ENCODE peak calls at places on chromosomes 3 and 15, in seven cellular contexts. W, T, A, P, F, K and G are unnamed samples.

GRCh38 chr3:3127432-3128010 is 781 bp downstream of the TRNT1 start:
- DNase-seq in P (no peak), F (peak), K (peak), W (peak), T (peak), A (peak), G (peak)

GRCh38 chr3:126290325-126290724 is 66.9 kb downstream of the KLF15 start:
- DNase-seq in K (no peak), W (no peak), A (no peak), T (no peak), F (no peak), P (no peak), G (no peak)

GRCh38 chr3:49255686-49256085 is 21.3 kb downstream of the C3orf62 start:
- DNase-seq in A (no peak), F (no peak), K (no peak), W (no peak), T (no peak), P (no peak), G (no peak)

GRCh38 chr3:128619146-128619890 is 31.3 kb downstream of the RPN1 start:
- DNase-seq in F (peak), A (peak), W (peak), P (no peak), T (no peak), K (no peak), G (no peak)

GRCh38 chr15:98905981-98906711 is 101.4 kb downstream of the PGPEP1L start:
- DNase-seq in W (no peak), P (no peak), K (no peak), A (no peak), T (no peak), F (peak), G (no peak)

GRCh38 chr3:10116138-10116460 is 624 bp downstream of the BRK1 start:
- DNase-seq in A (peak), F (peak), T (peak), P (no peak), K (no peak), W (peak), G (no peak)

GRCh38 chr15:35669457-35670045 is 123.6 kb upstream of the DPH6 start:
- DNase-seq in T (no peak), W (no peak), A (no peak), P (no peak), F (no peak), K (no peak), G (no peak)

GRCh38 chr3:142019794-142020320 is 129.5 kb downstream of the TFDP2 start:
- DNase-seq in K (no peak), F (peak), T (no peak), P (no peak), W (no peak), A (no peak), G (no peak)

GRCh38 chr3:38163117-38163870 is 2.0 kb upstream of the OXSR1 start:
- DNase-seq in P (no peak), K (no peak), F (no peak), T (peak), A (no peak), W (no peak), G (no peak)

GRCh38 chr15:62988701-62989100 is 53.8 kb upstream of the TPM1 start:
- DNase-seq in A (no peak), P (no peak), F (no peak), T (no peak), W (no peak), K (no peak), G (no peak)

GRCh38 chr3:67016522-67017080 is 18.5 kb downstream of the KBTBD8 start:
- DNase-seq in A (no peak), W (no peak), P (no peak), T (no peak), F (no peak), K (no peak), G (no peak)

GRCh38 chr3:120450914-120451669 is at the start of gene FSTL1:
- DNase-seq in P (peak), K (no peak), W (peak), T (no peak), F (peak), A (no peak), G (no peak)

GRCh38 chr3:56700136-56700535 is 17.1 kb upstream of the TASOR start:
- DNase-seq in P (no peak), F (no peak), T (peak), W (no peak), K (no peak), A (no peak), G (no peak)

GRCh38 chr15:31277335-31278055 is 49.1 kb upstream of the KLF13 start:
- DNase-seq in A (no peak), K (no peak), T (no peak), P (no peak), F (no peak), W (no peak), G (no peak)

GRCh38 chr3:119145500-119146167 is at the start of gene TEX55:
- DNase-seq in T (peak), P (peak), W (peak), K (no peak), A (peak), F (peak), G (no peak)

GRCh38 chr3:195257454-195258448 is 13.2 kb downstream of the XXYLT1 start:
- DNase-seq in W (no peak), T (no peak), P (no peak), K (no peak), F (peak), A (no peak), G (no peak)

GRCh38 chr15:28989239-28989830 is 103.6 kb downstream of the APBA2 start:
- DNase-seq in K (no peak), W (no peak), P (peak), F (no peak), T (peak), A (peak), G (no peak)

GRCh38 chr3:20079621-20080020 is 39.4 kb downstream of the KAT2B start:
- DNase-seq in K (no peak), T (no peak), A (no peak), P (no peak), W (no peak), F (no peak), G (no peak)

GRCh38 chr15:28169361-28169760 is 70.2 kb upstream of the OCA2 start:
- DNase-seq in K (no peak), T (no peak), A (no peak), F (no peak), P (no peak), W (no peak), G (no peak)

GRCh38 chr3:52350436-52350835 is 34.3 kb downstream of the DNAH1 start:
- DNase-seq in K (no peak), T (no peak), P (no peak), A (no peak), W (no peak), F (no peak), G (no peak)

GRCh38 chr3:183013074-183013473 is 32.7 kb upstream of the DCUN1D1 start:
- DNase-seq in W (no peak), K (no peak), P (no peak), T (no peak), A (no peak), F (no peak), G (no peak)

GRCh38 chr15:100926258-100926657 is 7.1 kb downstream of the LRRK1 start:
- DNase-seq in P (no peak), W (no peak), F (no peak), A (no peak), T (no peak), K (no peak), G (no peak)

GRCh38 chr3:99899603-99900002 is 81.9 kb downstream of the CMSS1 start:
- DNase-seq in W (no peak), A (no peak), K (no peak), P (no peak), T (no peak), F (no peak), G (no peak)